ENCODE peak calls at places on chromosome 1, in ten cellular contexts. R is left ventricle myocardium inferior, X is fibroblast of lung, V is fibroblast of mammary gland, J is endodermal cell, B is body of pancreas, Y is heart right ventricle, F is right lobe of liver, E is cardiac muscle cell, L is cardiac fibroblast. O is an unnamed sample.

GRCh38 chr1:212401042-212401441 is 13.6 kb downstream of the PACC1 start:
- DNase-seq in X (no peak), F (no peak), J (peak; percentile 6), R (no peak), V (no peak), B (no peak), L (no peak), E (no peak), Y (no peak), O (no peak)

GRCh38 chr1:119742193-119742592 is 26.5 kb downstream of the HMGCS2 start:
- DNase-seq in E (no peak), J (no peak), L (peak; percentile 17), R (peak; percentile 45), V (no peak), F (peak; percentile 64), X (no peak), Y (peak; percentile 39), B (peak; percentile 31), O (no peak)

GRCh38 chr1:58982259-58982998 is 198.6 kb upstream of the JUN start:
- DNase-seq in X (no peak), L (peak; percentile 17), Y (peak; percentile 34), B (peak; percentile 82), F (peak; percentile 88), J (peak; percentile 89), E (no peak), R (peak; percentile 48), V (peak; percentile 62), O (no peak)

GRCh38 chr1:54640361-54640760 is 1.2 kb upstream of the MROH7 start:
- DNase-seq in J (no peak), V (no peak), Y (no peak), L (no peak), F (no peak), X (no peak), R (no peak), E (no peak), B (no peak), O (no peak)

GRCh38 chr1:33433509-33434362 is 2.8 kb upstream of the PHC2 start:
- DNase-seq in J (no peak), L (peak; percentile 97), Y (peak; percentile 57), F (no peak), V (peak; percentile 100), B (peak; percentile 34), R (no peak), E (no peak), X (peak; percentile 100), O (peak; percentile 84)

GRCh38 chr1:182392045-182393028 is 747 bp upstream of the GLUL start:
- DNase-seq in B (peak; percentile 39), V (peak; percentile 41), Y (peak; percentile 71), L (peak; percentile 65), E (no peak), J (no peak), X (peak; percentile 53), R (peak; percentile 66), F (peak; percentile 75), O (peak; percentile 83)

GRCh38 chr1:51346086-51346942 is 16.0 kb upstream of the TTC39A start:
- DNase-seq in B (no peak), L (no peak), X (no peak), Y (no peak), V (no peak), J (no peak), E (no peak), R (no peak), F (no peak), O (peak; percentile 86)

GRCh38 chr1:44030606-44031050 is 634 bp downstream of the SLC6A9 start:
- DNase-seq in J (peak; percentile 90), E (peak; percentile 85), B (peak; percentile 48), Y (no peak), R (peak; percentile 42), V (peak; percentile 27), F (no peak), X (peak; percentile 33), L (peak; percentile 48), O (peak; percentile 91)

GRCh38 chr1:15153184-15153841 is at the start of gene TMEM51:
- DNase-seq in R (peak; percentile 79), L (peak; percentile 59), X (peak; percentile 50), F (peak; percentile 71), B (peak; percentile 91), Y (peak; percentile 56), E (peak; percentile 93), V (peak; percentile 30), J (peak; percentile 93), O (peak; percentile 87)

GRCh38 chr1:207336559-207337467 is 15.3 kb downstream of the CD55 start:
- DNase-seq in X (peak; percentile 39), B (no peak), V (peak; percentile 63), L (no peak), R (no peak), J (no peak), F (no peak), Y (no peak), E (no peak), O (no peak)

GRCh38 chr1:53631622-53632310 is 107.2 kb downstream of the GLIS1 start:
- DNase-seq in R (no peak), L (no peak), F (no peak), X (no peak), B (no peak), Y (no peak), J (peak; percentile 20), V (no peak), E (no peak), O (no peak)

DNA sequence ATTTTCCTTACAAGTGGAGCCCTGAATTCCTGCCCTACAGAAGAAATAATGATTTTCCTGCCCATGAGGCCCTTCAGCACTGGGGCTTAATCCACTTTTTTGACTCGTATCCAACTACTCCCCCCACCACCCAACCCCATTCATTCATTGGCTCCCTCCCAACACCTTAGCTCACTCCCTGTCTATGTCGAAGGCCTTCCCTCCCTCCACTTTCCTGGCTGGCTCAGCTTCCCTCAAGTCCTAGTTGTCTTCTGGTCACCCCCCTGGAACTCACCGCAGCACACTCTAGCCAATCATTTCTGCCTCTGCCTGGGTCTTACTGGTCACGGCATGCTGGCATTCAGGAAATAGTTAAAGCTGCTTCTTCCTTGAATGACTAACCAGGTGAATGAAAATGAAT is 118.9 kb downstream of the PGBD5 start:
- DNase-seq in F (no peak), R (no peak), B (no peak), J (no peak), V (no peak), E (no peak), L (peak; percentile 47), Y (no peak), X (no peak), O (no peak)
- H3K4me3 ChIP-seq in F (no peak overlapping the region), R (no peak overlapping the region), B (no peak overlapping the region), J (no peak overlapping the region), V (no peak overlapping the region), E (no peak overlapping the region), L (no peak overlapping the region), Y (no peak overlapping the region), X (no peak overlapping the region), O (no peak overlapping the region)

GRCh38 chr1:63324779-63325119 is 2.4 kb downstream of the FOXD3 start:
- DNase-seq in V (no peak), J (no peak), X (peak; percentile 5), B (no peak), R (no peak), F (no peak), Y (no peak), L (no peak), E (no peak), O (no peak)
- H3K4me3 ChIP-seq in V (no peak overlapping the region), J (peak overlapping the region; percentile 56), X (no peak overlapping the region), B (no peak overlapping the region), R (peak overlapping the region; percentile 65), F (no peak overlapping the region), Y (no peak overlapping the region), L (no peak overlapping the region), E (peak overlapping the region; percentile 10), O (no peak overlapping the region)

GRCh38 chr1:26358411-26359384 is 4.8 kb upstream of the CRYBG2 start:
- DNase-seq in B (peak; percentile 45), Y (no peak), E (no peak), J (peak; percentile 79), F (no peak), L (no peak), V (no peak), R (no peak), X (no peak), O (peak; percentile 84)

GRCh38 chr1:26362331-26362730 is 8.4 kb upstream of the CRYBG2 start:
- DNase-seq in Y (no peak), R (no peak), L (no peak), J (no peak), B (no peak), V (no peak), F (no peak), X (no peak), E (no peak), O (no peak)

GRCh38 chr1:26360051-26360806 is 6.3 kb upstream of the CRYBG2 start:
- DNase-seq in V (no peak), E (no peak), X (no peak), F (no peak), R (no peak), Y (no peak), B (no peak), L (no peak), J (peak; percentile 88), O (peak; percentile 66)

GRCh38 chr1:26361605-26362122 is 7.7 kb upstream of the CRYBG2 start:
- DNase-seq in L (no peak), X (no peak), V (no peak), F (no peak), R (no peak), J (no peak), Y (no peak), E (no peak), B (no peak), O (peak; percentile 50)

DNA sequence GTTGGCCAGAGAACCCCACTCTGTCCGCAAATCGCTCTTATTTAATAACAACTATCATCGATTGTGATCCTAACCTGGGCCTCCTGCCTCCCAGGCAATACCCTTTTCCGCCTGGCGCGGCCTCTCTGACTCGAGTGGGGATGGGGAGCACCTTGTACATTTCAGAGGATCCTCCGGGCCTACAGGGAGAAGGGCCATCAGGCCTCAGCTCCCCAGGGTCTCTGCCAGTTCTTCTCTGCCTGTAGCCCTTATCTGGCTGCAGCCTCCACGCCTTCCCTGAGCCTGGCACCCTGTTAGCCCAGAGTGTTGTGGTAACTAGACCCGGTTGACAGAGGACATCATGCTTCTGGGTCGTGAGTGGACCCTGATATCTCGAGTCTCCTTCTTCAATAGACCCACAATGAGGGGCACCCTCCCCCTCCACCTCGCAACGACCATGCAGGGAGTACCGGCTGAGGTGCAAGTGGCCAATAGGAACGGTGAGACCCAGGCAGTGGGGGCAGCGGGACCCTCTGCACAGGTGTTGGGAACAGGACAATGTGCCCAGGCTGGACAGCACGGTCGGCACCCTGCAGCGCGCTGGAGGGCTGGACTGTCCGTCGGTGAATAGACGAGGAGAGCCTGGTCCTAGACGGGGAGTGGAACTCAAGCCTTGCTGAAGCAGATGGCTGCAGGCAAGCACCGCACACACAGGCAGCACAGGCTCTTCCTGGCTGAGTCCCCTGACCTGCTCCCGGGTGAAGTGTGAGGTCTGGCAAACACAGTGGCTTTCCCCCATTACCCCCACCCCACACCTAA is 7.1 kb upstream of the CRYBG2 start:
- DNase-seq in R (no peak), E (no peak), F (no peak), J (no peak), Y (no peak), X (no peak), V (no peak), L (no peak), B (no peak), O (peak; percentile 55)
- H3K4me3 ChIP-seq in R (peak overlapping the region; percentile 48), E (peak overlapping the region; percentile 15), F (no peak overlapping the region), J (peak overlapping the region; percentile 67), Y (no peak overlapping the region), X (no peak overlapping the region), V (no peak overlapping the region), L (no peak overlapping the region), B (no peak overlapping the region), O (no peak overlapping the region)

DNA sequence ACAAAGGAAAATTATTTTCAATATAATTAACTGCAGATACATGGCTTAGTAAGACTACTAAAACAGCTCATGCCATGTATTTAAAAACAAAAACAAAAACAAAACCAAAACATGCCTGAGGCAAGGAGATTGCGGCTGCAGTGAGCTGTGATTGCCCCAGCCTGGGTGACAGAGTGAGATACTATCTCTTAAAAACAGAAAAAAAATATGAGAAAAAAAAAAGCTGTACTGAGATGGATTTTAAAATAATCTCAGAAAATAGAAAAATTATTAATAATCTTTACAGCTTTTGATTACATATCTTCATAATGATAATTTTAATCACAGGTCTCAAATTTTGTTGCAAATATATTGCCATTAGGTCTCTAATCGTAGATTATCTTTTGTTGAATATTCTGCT is 24.0 kb upstream of the LIN9 start:
- DNase-seq in X (no peak), E (no peak), L (no peak), J (no peak), V (no peak), F (no peak), B (no peak), R (no peak), Y (no peak), O (no peak)
- H3K4me3 ChIP-seq in X (peak overlapping the region; percentile 27), E (no peak overlapping the region), L (no peak overlapping the region), J (no peak overlapping the region), V (no peak overlapping the region), F (no peak overlapping the region), B (no peak overlapping the region), R (peak overlapping the region; percentile 27), Y (no peak overlapping the region), O (peak overlapping the region; percentile 34)